ENCODE peak calls at places on chromosome 4, in eight cellular contexts. N is adipocyte, E is immature natural killer cell, R is NCI-H2029, O is pulmonary artery endothelial cell, U is HCT116, J is lower leg skin, Z is upper lobe of left lung. V is an unnamed sample.

GRCh38 chr4:156977435-156978160 is 6.0 kb upstream of the PDGFC start:
- DNase-seq in Z (no peak), U (no peak), E (no peak), N (peak), R (no peak), O (no peak), J (no peak), V (peak)

GRCh38 chr4:104989363-104989762 is 157.3 kb upstream of the TET2 start:
- DNase-seq in Z (no peak), R (peak), U (no peak), E (no peak), N (peak), J (no peak), O (no peak), V (no peak)

GRCh38 chr4:54209617-54210016 is 19.5 kb upstream of the PDGFRA start:
- DNase-seq in N (no peak), E (no peak), R (no peak), Z (no peak), U (no peak), O (no peak), J (no peak), V (no peak)

GRCh38 chr4:72377491-72378194 is 191.4 kb downstream of the ADAMTS3 start:
- DNase-seq in E (no peak), Z (no peak), R (no peak), N (peak), U (no peak), J (no peak), O (no peak), V (no peak)

GRCh38 chr4:185730387-185730786 is 81.6 kb downstream of the SORBS2 start:
- DNase-seq in Z (no peak), N (peak), R (no peak), E (no peak), J (no peak), O (no peak), U (no peak), V (no peak)

GRCh38 chr4:53205970-53206369 is 159.9 kb downstream of the SCFD2 start:
- DNase-seq in U (no peak), Z (no peak), N (no peak), E (no peak), O (no peak), J (no peak), R (no peak), V (no peak)

GRCh38 chr4:145909773-145910172 is 28.9 kb downstream of the ZNF827 start:
- DNase-seq in Z (peak), U (no peak), R (no peak), J (no peak), O (no peak), N (no peak), E (no peak), V (no peak)

GRCh38 chr4:93828332-93828829 is at the start of gene ATOH1:
- DNase-seq in Z (no peak), R (no peak), U (peak), O (no peak), J (no peak), E (no peak), N (peak), V (no peak)

GRCh38 chr4:39565925-39566630 is 38.8 kb upstream of the UGDH start:
- DNase-seq in R (no peak), O (peak), N (peak), J (no peak), Z (no peak), E (no peak), U (no peak), V (peak)

GRCh38 chr4:156169011-156169410 is 215.3 kb upstream of the CTSO start:
- DNase-seq in U (peak), R (no peak), J (no peak), N (peak), O (no peak), Z (no peak), E (no peak), V (peak)

GRCh38 chr4:6749340-6750171 is 33.0 kb upstream of the KIAA0232 start:
- DNase-seq in N (no peak), J (peak), Z (peak), R (peak), O (no peak), E (no peak), U (peak), V (peak)

GRCh38 chr4:25144870-25145481 is 15.3 kb downstream of the SEPSECS start:
- DNase-seq in E (no peak), J (no peak), O (no peak), N (peak), U (peak), Z (no peak), R (peak), V (no peak)

GRCh38 chr4:124429746-124430250 is 282.7 kb downstream of the ANKRD50 start:
- DNase-seq in N (no peak), Z (no peak), U (no peak), E (no peak), R (no peak), J (no peak), O (no peak), V (no peak)

GRCh38 chr4:40038972-40039371 is 17.7 kb upstream of the N4BP2 start:
- DNase-seq in U (no peak), R (no peak), O (no peak), E (no peak), N (no peak), Z (no peak), J (no peak), V (no peak)

GRCh38 chr4:172141025-172141424 is 327.8 kb downstream of the GALNTL6 start:
- DNase-seq in R (no peak), U (no peak), E (no peak), O (no peak), N (no peak), J (no peak), Z (no peak), V (no peak)

GRCh38 chr4:39574946-39575345 is 47.7 kb upstream of the UGDH start:
- DNase-seq in U (no peak), Z (no peak), E (no peak), N (no peak), R (no peak), J (no peak), O (no peak), V (no peak)

GRCh38 chr4:122855491-122855890 is 28.9 kb downstream of the FGF2 start:
- DNase-seq in O (peak), U (no peak), R (no peak), J (no peak), E (no peak), N (no peak), Z (no peak), V (no peak)

GRCh38 chr4:6906046-6906445 is 3.6 kb upstream of the TBC1D14 start:
- DNase-seq in U (no peak), Z (no peak), O (no peak), J (peak), E (no peak), R (no peak), N (no peak), V (no peak)

GRCh38 chr4:101651778-101652177 is 138.8 kb upstream of the BANK1 start:
- DNase-seq in O (no peak), N (peak), Z (no peak), E (no peak), R (no peak), U (no peak), J (no peak), V (no peak)

GRCh38 chr4:90060039-90060438 is 67.2 kb upstream of the CCSER1 start:
- DNase-seq in J (no peak), R (no peak), E (no peak), U (no peak), N (no peak), Z (no peak), O (no peak), V (no peak)

GRCh38 chr4:31998807-31999206 is 1278.6 kb downstream of the PCDH7 start:
- DNase-seq in E (no peak), U (no peak), O (no peak), Z (no peak), N (no peak), R (no peak), J (no peak), V (no peak)